ENCODE peak calls at places on chromosomes 12 and 14, in nine cellular contexts. L is CD8-positive, alpha-beta T cell; J is astrocyte; R is RWPE2; C is brain microvascular endothelial cell; A is CD8-positive, alpha-beta memory T cell; E is mammary epithelial cell; M is effector memory CD4-positive, alpha-beta T cell; Y is lower lobe of right lung. I is an unnamed sample.
A peak's percentile ranks its signal among the peaks of the same experiment; 100 is the strongest.

GRCh38 chr12:89636776-89637160 is 71.9 kb downstream of the ATP2B1 start:
- DNase-seq in Y (no peak), E (peak; percentile 7), C (no peak), R (no peak), M (no peak), A (no peak), L (no peak), J (no peak), I (no peak)

GRCh38 chr14:69484444-69485113 is at the start of gene PLEKHD1:
- DNase-seq in E (peak; percentile 5), A (no peak), R (no peak), Y (peak; percentile 61), C (no peak), J (no peak), M (no peak), L (no peak), I (no peak)

GRCh38 chr14:28243600-28243999 is 523.0 kb upstream of the FOXG1 start:
- DNase-seq in M (no peak), J (peak; percentile 14), Y (no peak), A (no peak), L (no peak), R (no peak), E (peak; percentile 4), C (no peak), I (no peak)

GRCh38 chr14:76917158-76917596 is 91.0 kb downstream of the LRRC74A start:
- DNase-seq in L (no peak), M (no peak), A (no peak), J (peak; percentile 71), E (peak; percentile 60), Y (no peak), R (no peak), C (peak; percentile 82), I (peak; percentile 66)

GRCh38 chr14:90114554-90114953 is 52.8 kb downstream of the KCNK13 start:
- DNase-seq in Y (no peak), R (no peak), M (no peak), J (no peak), A (no peak), E (no peak), C (no peak), L (no peak), I (no peak)

GRCh38 chr14:54674342-54674741 is 107.4 kb downstream of the SAMD4A start:
- DNase-seq in E (peak; percentile 66), J (no peak), Y (no peak), M (no peak), C (no peak), R (no peak), A (no peak), L (no peak), I (no peak)

GRCh38 chr14:63787995-63788946 is 60.4 kb upstream of the SGPP1 start:
- DNase-seq in J (no peak), M (no peak), E (no peak), A (no peak), C (no peak), L (no peak), Y (no peak), R (no peak), I (no peak)

GRCh38 chr14:71497645-71498086 is 434.6 kb upstream of the RGS6 start:
- DNase-seq in E (peak; percentile 69), A (no peak), C (peak; percentile 16), R (no peak), J (peak; percentile 87), Y (no peak), M (no peak), L (no peak), I (no peak)

GRCh38 chr12:119843100-119843499 is 34.0 kb downstream of the CIT start:
- DNase-seq in L (no peak), Y (no peak), M (no peak), E (no peak), R (no peak), C (peak; percentile 16), A (no peak), J (peak; percentile 49), I (no peak)

GRCh38 chr14:22221508-22221907 is 367.5 kb downstream of the DAD1 start:
- DNase-seq in M (no peak), Y (no peak), E (peak; percentile 13), J (no peak), A (no peak), C (peak; percentile 34), L (no peak), R (no peak), I (no peak)

GRCh38 chr12:32437095-32437515 is 37.7 kb downstream of the FGD4 start:
- DNase-seq in R (peak; percentile 67), C (peak; percentile 91), E (peak; percentile 90), Y (no peak), M (no peak), J (peak; percentile 94), A (no peak), L (no peak), I (no peak)

GRCh38 chr12:132049442-132049841 is 94.7 kb downstream of the DDX51 start:
- DNase-seq in Y (no peak), A (no peak), R (no peak), J (no peak), C (no peak), M (no peak), L (no peak), E (no peak), I (no peak)

GRCh38 chr12:93609281-93610192 is 37.1 kb downstream of the SOCS2 start:
- DNase-seq in R (no peak), M (no peak), Y (no peak), L (no peak), J (no peak), A (no peak), C (no peak), E (no peak), I (no peak)

GRCh38 chr12:54229624-54230212 is 40.9 kb upstream of the SMUG1 start:
- DNase-seq in Y (no peak), C (peak; percentile 94), L (no peak), R (no peak), E (peak; percentile 94), M (no peak), A (no peak), J (peak; percentile 97), I (no peak)

GRCh38 chr12:87995581-87996178 is 33.5 kb downstream of the C12orf50 start:
- DNase-seq in R (no peak), A (peak; percentile 46), J (peak; percentile 45), L (peak; percentile 3), E (peak; percentile 53), M (no peak), C (peak; percentile 67), Y (no peak), I (peak; percentile 68)

GRCh38 chr14:102144914-102145313 is 5.2 kb downstream of the WDR20 start:
- DNase-seq in L (no peak), A (no peak), J (no peak), M (no peak), E (no peak), Y (no peak), R (no peak), C (no peak), I (no peak)

GRCh38 chr12:87813476-87814234 is 215.5 kb downstream of the C12orf50 start:
- DNase-seq in J (peak; percentile 91), E (peak; percentile 82), M (no peak), C (peak; percentile 66), Y (no peak), L (no peak), R (no peak), A (no peak), I (no peak)

GRCh38 chr14:37669242-37669641 is 73.8 kb downstream of the TTC6 start:
- DNase-seq in C (no peak), M (no peak), Y (no peak), A (no peak), E (no peak), J (no peak), L (no peak), R (no peak), I (no peak)

GRCh38 chr12:130816055-130816454 is 23.0 kb downstream of the STX2 start:
- DNase-seq in E (no peak), A (no peak), C (no peak), L (no peak), R (no peak), J (no peak), M (no peak), Y (no peak), I (no peak)

GRCh38 chr12:25521625-25522256 is 31.3 kb downstream of the LMNTD1 start:
- DNase-seq in C (no peak), Y (no peak), L (no peak), J (no peak), M (no peak), E (no peak), A (no peak), R (no peak), I (no peak)

GRCh38 chr14:34522496-34522895 is 17.0 kb downstream of the EAPP start:
- DNase-seq in R (no peak), C (no peak), Y (no peak), A (no peak), J (no peak), M (no peak), L (no peak), E (no peak), I (no peak)
- H3K27ac ChIP-seq in R (no peak overlapping the region), C (no peak overlapping the region), Y (no peak overlapping the region), A (no peak overlapping the region), J (no peak overlapping the region), M (no peak overlapping the region), L (no peak overlapping the region), E (no peak overlapping the region), I (no peak overlapping the region)

GRCh38 chr12:101720118-101720517 is 19.1 kb downstream of the SYCP3 start:
- DNase-seq in J (no peak), L (no peak), M (no peak), Y (no peak), A (no peak), C (no peak), R (no peak), E (no peak), I (no peak)
- H3K27me3 ChIP-seq in J (no peaks in the 10 kb centered on the region), L (no peaks in the 10 kb centered on the region), M (no peaks in the 10 kb centered on the region), Y (no peaks in the 10 kb centered on the region), A (no peaks in the 10 kb centered on the region), C (no peaks in the 10 kb centered on the region), R (no peaks in the 10 kb centered on the region), E (no peaks in the 10 kb centered on the region), I (no peaks in the 10 kb centered on the region)

DNA sequence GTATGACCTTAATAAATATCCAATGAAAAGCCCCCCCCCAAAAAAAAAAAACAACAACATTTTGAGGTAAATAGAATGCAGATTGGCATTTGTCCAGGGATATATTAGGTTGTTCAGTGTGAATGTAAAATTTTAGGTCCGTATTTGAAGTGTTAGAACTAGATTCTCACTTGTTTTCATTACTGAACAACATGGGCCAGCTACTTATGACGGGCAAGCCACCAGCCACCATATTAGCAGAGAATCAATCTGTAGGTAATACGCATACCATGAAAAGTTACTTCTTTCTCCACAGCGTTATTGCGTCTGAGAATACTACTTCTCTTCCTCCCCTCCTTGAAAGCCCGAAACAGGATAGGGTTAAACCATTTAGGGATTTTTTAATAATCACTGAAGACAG is 5.4 kb downstream of the FLRT2 start:
- DNase-seq in M (no peak), A (no peak), J (no peak), C (no peak), E (no peak), L (no peak), Y (no peak), R (no peak), I (peak; percentile 36)
- H3K4me3 ChIP-seq in M (no peak overlapping the region), A (no peak overlapping the region), J (no peak overlapping the region), C (peak overlapping the region; percentile 77), E (peak overlapping the region; percentile 90), L (no peak overlapping the region), Y (peak overlapping the region; percentile 58), R (no peak overlapping the region), I (peak overlapping the region; percentile 53)

DNA sequence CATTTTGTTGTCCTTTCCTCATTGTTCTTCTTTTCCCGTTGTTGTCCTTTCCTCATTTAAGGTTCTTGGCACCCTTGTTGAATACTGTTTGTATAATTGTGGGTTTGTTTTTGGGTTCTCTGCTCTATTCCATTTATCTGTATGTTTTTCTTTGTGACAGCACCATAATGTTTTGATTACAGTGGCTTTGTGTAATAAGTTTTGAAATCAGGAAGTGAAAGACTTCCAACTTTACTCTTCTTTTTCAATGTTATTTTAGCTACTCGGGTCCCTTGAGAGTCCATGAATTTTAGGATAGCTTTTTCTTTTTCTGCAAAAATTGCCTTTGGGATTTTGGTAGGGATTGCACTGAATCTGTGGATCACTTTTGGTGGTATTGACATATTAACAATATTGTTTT is 28.1 kb downstream of the ETNK1 start:
- DNase-seq in L (no peak), M (no peak), E (no peak), C (no peak), Y (no peak), R (no peak), A (no peak), J (no peak), I (no peak)
- H3K27ac ChIP-seq in L (no peak overlapping the region), M (no peak overlapping the region), E (peak overlapping the region; percentile 86), C (no peak overlapping the region), Y (no peak overlapping the region), R (no peak overlapping the region), A (no peak overlapping the region), J (no peak overlapping the region), I (no peak overlapping the region)

I was measured in right cardiac atrium.